ENCODE peak calls at places on chromosomes 11 and 22, in four cellular contexts. U is activated T-helper 1 cell treated with Interleukin-2 at 50 U/mL for 16 hours, L is GOT3, N is M059J. V is an unnamed sample.

GRCh38 chr11:44525473-44526252 is 39.8 kb upstream of the CD82 start:
- DNase-seq in U (no peak), L (no peak), N (no peak), V (no peak)

GRCh38 chr11:66081505-66081904 is 11.4 kb downstream of the PACS1 start:
- DNase-seq in U (peak; percentile 71), L (no peak), N (peak; percentile 77), V (peak; percentile 51)

GRCh38 chr11:119523801-119524200 is 100.8 kb upstream of the THY1 start:
- DNase-seq in U (no peak), L (no peak), N (no peak), V (no peak)

GRCh38 chr11:22341582-22341919 is 3.4 kb downstream of the SLC17A6 start:
- DNase-seq in U (no peak), L (no peak), N (no peak), V (no peak)

GRCh38 chr11:65041206-65042035 is at the start of gene SAC3D1:
- DNase-seq in U (peak; percentile 52), L (no peak), N (peak; percentile 58), V (peak; percentile 82)

GRCh38 chr22:19055801-19056200 is 66.4 kb downstream of the DGCR2 start:
- DNase-seq in U (no peak), L (no peak), N (no peak), V (no peak)

GRCh38 chr11:133230446-133230845 is 301.9 kb downstream of the OPCML start:
- DNase-seq in U (no peak), L (no peak), N (no peak), V (no peak)

GRCh38 chr11:127000291-127000968 is at the start of gene KIRREL3:
- DNase-seq in U (no peak), L (no peak), N (peak; percentile 76), V (no peak)

GRCh38 chr11:126914941-126915340 is 85.6 kb downstream of the KIRREL3 start:
- DNase-seq in U (no peak), L (no peak), N (no peak), V (no peak)

GRCh38 chr11:122656073-122656630 is 630 bp downstream of the UBASH3B start:
- DNase-seq in U (peak; percentile 18), L (no peak), N (peak; percentile 75), V (peak; percentile 19)

GRCh38 chr22:48718818-48719500 is 1108.7 kb downstream of the BRD1 start:
- DNase-seq in U (no peak), L (no peak), N (no peak), V (no peak)

GRCh38 chr22:22023581-22024137 is 41.1 kb upstream of the TOP3B start:
- DNase-seq in U (no peak), L (no peak), N (peak; percentile 6), V (peak; percentile 48)

GRCh38 chr11:67468835-67469811 is at the start of gene TMEM134:
- DNase-seq in U (peak; percentile 91), L (peak; percentile 78), N (peak; percentile 85), V (peak; percentile 94)

GRCh38 chr11:45811109-45811435 is 6.1 kb downstream of the SLC35C1 start:
- DNase-seq in U (no peak), L (no peak), N (no peak), V (no peak)

V was measured in K562.